ENCODE peak calls at places on chromosomes 7 and 10, in ten cellular contexts. S, Y, G, O, I, D, R, A, J and X are unnamed samples.

GRCh38 chr10:131439705-131440104 is 128.2 kb upstream of the TCERG1L start:
- DNase-seq in A (no peak), S (no peak), D (no peak), O (no peak), G (no peak), J (no peak), R (no peak), Y (no peak), I (no peak), X (no peak)

GRCh38 chr7:81623251-81623855 is 146.5 kb downstream of the HGF start:
- DNase-seq in S (no peak), D (no peak), I (no peak), O (no peak), Y (no peak), G (no peak), A (no peak), R (no peak), J (no peak), X (no peak)

GRCh38 chr7:80316811-80317210 is 182.2 kb downstream of the GNAI1 start:
- DNase-seq in I (no peak), R (no peak), S (no peak), D (no peak), O (no peak), A (no peak), G (no peak), Y (no peak), J (no peak), X (no peak)

GRCh38 chr7:143288836-143289235 is 685 bp downstream of the CASP2 start:
- DNase-seq in I (no peak), S (no peak), G (no peak), R (no peak), A (no peak), J (no peak), D (peak; percentile 43), Y (no peak), O (peak; percentile 19), X (no peak)

GRCh38 chr7:50152486-50152885 is 59.4 kb upstream of the ZPBP start:
- DNase-seq in A (no peak), J (no peak), D (no peak), Y (no peak), I (no peak), S (no peak), R (no peak), G (no peak), O (no peak), X (no peak)

GRCh38 chr7:30843741-30844482 is 67.7 kb upstream of the AQP1 start:
- DNase-seq in O (no peak), D (no peak), S (no peak), R (no peak), A (no peak), Y (no peak), I (no peak), J (no peak), G (no peak), X (no peak)

GRCh38 chr7:5692845-5693278 is 88.6 kb downstream of the RNF216 start:
- DNase-seq in S (peak; percentile 66), G (no peak), D (peak; percentile 92), A (no peak), J (no peak), O (no peak), Y (no peak), R (no peak), I (no peak), X (no peak)

GRCh38 chr7:171364-171904 is 20.9 kb upstream of the FAM20C start:
- DNase-seq in R (no peak), Y (no peak), S (no peak), I (no peak), G (no peak), O (peak; percentile 37), A (no peak), D (no peak), J (no peak), X (no peak)

GRCh38 chr7:25624837-25625236 is 396.6 kb upstream of the NPVF start:
- DNase-seq in I (no peak), R (no peak), S (no peak), J (no peak), A (no peak), Y (no peak), D (no peak), G (no peak), O (no peak), X (no peak)

GRCh38 chr10:95289921-95290421 is 832 bp downstream of the PDLIM1 start:
- DNase-seq in J (no peak), I (no peak), R (no peak), A (no peak), D (no peak), Y (no peak), O (peak; percentile 30), S (no peak), G (no peak), X (no peak)

GRCh38 chr7:97317575-97317974 is 200.1 kb downstream of the SDHAF3 start:
- DNase-seq in J (no peak), O (peak; percentile 53), R (no peak), D (no peak), G (no peak), S (no peak), Y (no peak), A (no peak), I (no peak), X (no peak)

DNA sequence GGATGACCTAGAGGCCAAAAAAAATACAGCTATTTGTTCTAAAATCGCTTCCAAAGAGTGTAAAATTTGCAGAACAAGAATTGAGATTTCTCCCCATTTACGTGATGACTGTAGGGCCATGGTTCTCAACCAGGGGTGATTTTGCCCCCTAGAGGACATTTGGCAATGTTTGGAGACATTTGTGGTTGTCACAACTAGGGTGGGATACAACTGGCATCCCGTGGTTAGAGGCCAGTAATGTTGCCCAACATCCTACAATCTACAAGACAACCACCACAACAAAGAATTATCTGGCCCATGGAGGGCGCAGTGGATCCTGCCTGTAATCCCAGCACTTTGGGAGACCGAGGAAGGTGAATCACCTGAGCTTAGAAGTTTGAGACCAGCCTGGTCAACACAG is 22.8 kb upstream of the MALSU1 start:
- DNase-seq in R (no peak), J (no peak), O (peak; percentile 81), A (no peak), I (no peak), S (no peak), G (no peak), Y (no peak), D (no peak), X (no peak)
- TF ChIP-seq CTCF in R (no peak), J (peak; percentile 30), O (peak; percentile 56), A (no peak), I (no peak), S (no peak), G (no peak), Y (no peak), D (no peak), X (no peak)

GRCh38 chr10:14066106-14066505 is 264.6 kb downstream of the FRMD4A start:
- DNase-seq in J (no peak), G (no peak), A (no peak), Y (no peak), R (no peak), S (no peak), O (no peak), I (no peak), D (no peak), X (no peak)

GRCh38 chr10:14068851-14069250 is 261.9 kb downstream of the FRMD4A start:
- DNase-seq in S (no peak), D (no peak), G (no peak), J (no peak), I (no peak), O (no peak), R (no peak), A (no peak), Y (no peak), X (no peak)

GRCh38 chr10:14060320-14061070 is 270.2 kb downstream of the FRMD4A start:
- DNase-seq in I (no peak), R (no peak), G (no peak), D (peak; percentile 78), J (no peak), A (no peak), O (no peak), S (no peak), Y (no peak), X (no peak)

GRCh38 chr10:14062528-14063260 is 268.0 kb downstream of the FRMD4A start:
- DNase-seq in A (no peak), R (no peak), G (no peak), Y (no peak), J (no peak), S (peak; percentile 12), D (peak; percentile 25), O (no peak), I (no peak), X (no peak)

DNA sequence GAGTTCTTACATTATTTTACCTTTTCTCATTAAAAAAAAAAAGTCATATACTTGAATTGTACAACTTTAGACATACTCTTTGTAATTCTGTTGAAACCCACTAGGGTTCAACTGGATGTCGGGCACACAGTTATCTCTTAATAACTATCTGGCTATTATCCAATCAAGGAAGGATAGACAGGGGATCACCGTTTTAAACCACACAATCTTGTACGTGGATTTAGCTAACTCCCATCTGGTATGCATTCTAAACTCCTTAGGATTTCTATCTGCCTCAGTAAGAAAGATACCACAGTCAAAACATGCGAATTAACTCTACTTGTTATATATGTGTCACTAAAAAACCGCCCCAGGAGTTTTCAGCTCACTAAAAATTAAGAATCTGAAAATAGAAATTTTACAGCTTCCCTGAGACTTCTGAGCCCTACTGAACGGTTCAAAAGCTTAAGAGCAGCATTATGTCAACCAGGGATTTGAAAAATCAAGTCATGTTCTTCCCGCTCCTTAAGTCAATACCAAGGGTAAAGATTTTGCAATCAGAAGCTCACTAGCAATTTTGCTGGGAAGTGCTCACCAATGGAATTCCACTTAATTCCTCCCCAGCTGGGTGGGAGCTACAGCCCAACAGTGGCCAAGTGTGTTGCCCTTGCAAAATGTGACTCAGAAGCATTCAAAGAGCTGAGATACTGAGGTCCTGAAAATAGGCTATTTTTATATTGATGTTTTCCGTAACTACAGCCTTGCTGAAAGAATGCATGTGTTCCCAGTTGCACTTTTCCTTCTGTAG is 267.0 kb downstream of the FRMD4A start:
- DNase-seq in G (peak; percentile 98), A (peak; percentile 33), D (peak; percentile 90), R (no peak), I (peak; percentile 69), J (no peak), O (no peak), Y (no peak), S (peak; percentile 89), X (no peak)
- TF ChIP-seq CTCF in G (no peak), A (no peak), D (no peak), R (no peak), I (no peak), J (no peak), O (no peak), Y (no peak), S (no peak), X (no peak)

DNA sequence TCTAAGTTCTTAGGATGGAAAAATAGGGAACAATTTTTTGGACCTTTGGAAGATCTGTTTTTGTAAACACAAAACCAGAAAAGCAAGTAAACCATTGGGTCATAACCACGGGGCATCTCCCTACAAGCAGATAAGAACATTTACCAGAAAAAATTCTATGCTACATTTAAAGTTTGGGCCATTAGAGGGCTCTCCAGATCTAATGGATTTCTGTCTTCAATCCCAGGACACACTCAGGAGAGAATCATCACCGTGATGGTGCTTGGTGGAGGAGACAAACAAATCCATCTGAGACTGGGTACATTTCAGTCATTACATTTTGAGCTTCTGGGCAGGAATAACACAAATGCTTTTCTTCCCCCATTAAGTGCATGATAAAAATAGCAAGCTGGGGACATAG is 178.4 kb upstream of the TARP start:
- DNase-seq in O (peak; percentile 62), I (no peak), A (no peak), G (peak; percentile 29), D (peak; percentile 67), Y (no peak), S (peak; percentile 53), J (no peak), R (no peak), X (no peak)
- TF ChIP-seq CTCF in O (peak; percentile 50), I (no peak), A (no peak), G (peak; percentile 60), D (peak; percentile 27), Y (no peak), S (peak; percentile 36), J (peak; percentile 46), R (no peak), X (no peak)

GRCh38 chr7:90747521-90747920 is 151.4 kb downstream of the CDK14 start:
- DNase-seq in G (no peak), S (no peak), Y (no peak), O (no peak), R (no peak), J (no peak), I (no peak), A (no peak), D (no peak), X (no peak)
- TF ChIP-seq CTCF in G (no peak), S (no peak), Y (no peak), O (no peak), R (no peak), J (no peak), I (no peak), A (no peak), D (no peak), X (no peak)